ENCODE peak calls at places on chromosomes 13 and 19, in four cellular contexts. E is adrenal gland, G is left ventricle myocardium inferior, M is neuronal stem cell. Z is an unnamed sample. For H3K27me3, the result is how much of the 10 kb centered on the place peaks cover.

GRCh38 chr19:38168632-38169031 is 55.4 kb downstream of the DPF1 start:
- DNase-seq in E (no peak), G (no peak), M (no peak), Z (no peak)

GRCh38 chr13:24851546-24851945 is 87.6 kb downstream of the RNF17 start:
- DNase-seq in E (no peak), G (no peak), M (no peak), Z (no peak)

GRCh38 chr19:43651758-43652545 is 12.3 kb upstream of the CADM4 start:
- DNase-seq in E (peak), G (no peak), M (no peak), Z (peak)

GRCh38 chr19:32651729-32652140 is 23.2 kb downstream of the ANKRD27 start:
- DNase-seq in E (no peak), G (peak), M (peak), Z (no peak)

GRCh38 chr13:113179374-113180230 is 21.2 kb downstream of the PROZ start:
- DNase-seq in E (no peak), G (no peak), M (peak), Z (no peak)

GRCh38 chr19:5623397-5624153 is 692 bp downstream of the SAFB start:
- DNase-seq in E (no peak), G (no peak), M (no peak), Z (no peak)

GRCh38 chr19:55212447-55212846 is 3.1 kb upstream of the PTPRH start:
- DNase-seq in E (no peak), G (no peak), M (no peak), Z (no peak)

GRCh38 chr13:112954488-112955270 is 14.3 kb upstream of the MCF2L start:
- DNase-seq in E (no peak), G (no peak), M (no peak), Z (no peak)

GRCh38 chr19:51637362-51637978 is 7.3 kb upstream of the SIGLEC5 start:
- DNase-seq in E (no peak), G (no peak), M (no peak), Z (no peak)

GRCh38 chr19:4066176-4066606 is 508 bp downstream of the ZBTB7A start:
- DNase-seq in E (peak), G (peak), M (no peak), Z (no peak)

GRCh38 chr19:36255316-36255715 is 40.4 kb downstream of the ZNF146 start:
- DNase-seq in E (no peak), G (no peak), M (no peak), Z (no peak)

GRCh38 chr13:28984326-28984725 is 164.2 kb downstream of the MTUS2 start:
- DNase-seq in E (no peak), G (no peak), M (no peak), Z (no peak)

GRCh38 chr13:45592758-45593157 is 22.8 kb downstream of the ERICH6B start:
- DNase-seq in E (no peak), G (no peak), M (no peak), Z (no peak)

GRCh38 chr13:112635323-112635722 is 47.4 kb upstream of the TUBGCP3 start:
- DNase-seq in E (no peak), G (no peak), M (no peak), Z (no peak)

GRCh38 chr13:30256713-30257432 is 50.5 kb downstream of the KATNAL1 start:
- DNase-seq in E (no peak), G (no peak), M (no peak), Z (no peak)

GRCh38 chr19:4327252-4327876 is 11.3 kb downstream of the STAP2 start:
- DNase-seq in E (peak), G (peak), M (peak), Z (no peak)

GRCh38 chr19:47353307-47353712 is 4.2 kb downstream of the DHX34 start:
- DNase-seq in E (no peak), G (peak), M (no peak), Z (no peak)

GRCh38 chr13:45341799-45342584 is 1.0 kb upstream of the TPT1 start:
- DNase-seq in E (peak), G (peak), M (no peak), Z (no peak)

GRCh38 chr19:16588089-16588823 is 16.0 kb upstream of the SLC35E1 start:
- DNase-seq in E (peak), G (no peak), M (no peak), Z (peak)

GRCh38 chr13:30394798-30395191 is 27.5 kb upstream of the UBE2L5 start:
- DNase-seq in E (no peak), G (no peak), M (no peak), Z (no peak)

GRCh38 chr19:10230155-10230903 is 802 bp downstream of the S1PR2 start:
- DNase-seq in E (no peak), G (peak), M (peak), Z (peak)

DNA sequence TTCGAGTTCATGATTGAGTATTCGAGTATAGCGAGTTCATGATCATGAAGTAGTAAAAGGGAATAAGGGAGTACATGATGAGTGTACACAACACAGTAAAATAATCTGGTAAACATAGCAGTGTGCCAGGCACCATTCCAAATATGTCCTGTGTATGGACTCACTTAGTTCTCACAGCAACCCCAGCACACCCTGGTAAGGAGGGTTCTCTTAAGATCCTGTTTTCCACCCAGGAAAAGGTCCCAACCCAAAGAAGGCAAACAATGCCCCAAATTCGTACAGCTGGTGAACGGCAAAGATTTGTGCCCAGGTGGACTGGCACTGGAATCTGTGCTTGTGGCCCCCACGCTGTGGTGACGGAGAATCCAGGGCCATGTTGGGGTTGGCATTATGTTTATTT is 21.4 kb downstream of the HPN start:
- DNase-seq in E (no peak), G (no peak), M (no peak), Z (no peak)
- H3K27me3 ChIP-seq in E (under half), G (under half), M (under half), Z (under half)

GRCh38 chr13:101397742-101398141 is 18.6 kb downstream of the NALCN start:
- DNase-seq in E (no peak), G (no peak), M (no peak), Z (no peak)
- H3K4me3 ChIP-seq in E (no peak), G (no peak), M (no peak), Z (no peak)

DNA sequence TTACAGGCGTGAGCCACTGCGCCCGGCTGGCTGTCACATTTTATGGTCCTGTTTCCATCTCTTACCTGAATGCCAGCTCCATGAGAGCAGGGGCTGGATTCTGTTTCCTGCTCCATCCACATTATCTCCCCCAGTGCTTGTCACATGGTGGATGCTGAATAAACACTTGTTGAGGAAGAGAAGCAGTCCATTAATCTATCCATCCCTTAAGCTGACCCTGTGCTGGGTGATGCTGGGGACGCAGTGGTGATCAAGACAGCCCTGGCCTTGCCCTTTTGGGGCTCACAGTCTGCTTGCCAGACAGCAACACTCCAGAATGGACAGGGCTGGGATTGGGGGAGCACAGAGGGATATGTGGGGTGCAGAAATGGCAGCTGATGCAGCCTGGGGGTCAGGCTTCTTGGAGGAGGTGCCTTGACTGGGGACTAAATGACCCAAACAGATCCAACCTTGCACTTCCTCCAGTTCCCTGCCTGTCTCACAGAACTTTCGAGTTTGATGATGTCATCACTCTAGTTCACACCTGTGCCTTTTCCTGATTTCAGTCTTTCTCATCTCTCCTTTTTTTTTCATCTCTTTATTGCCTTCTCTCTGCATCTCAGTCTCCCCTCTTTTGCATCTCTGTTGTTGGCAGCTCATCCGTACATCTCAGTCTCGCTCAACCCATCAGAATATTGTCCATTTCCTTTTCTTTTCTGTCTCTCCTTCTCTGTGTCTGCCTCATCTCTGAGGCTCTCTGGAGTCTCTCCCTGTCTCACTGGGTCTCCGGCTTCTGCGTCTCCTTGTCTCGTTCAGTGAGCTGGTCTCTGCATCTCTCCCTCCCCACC is 4.6 kb downstream of the IRF2BP1 start:
- DNase-seq in E (no peak), G (no peak), M (no peak), Z (no peak)
- H3K27ac ChIP-seq in E (no peak), G (no peak), M (no peak), Z (no peak)

GRCh38 chr19:2302319-2303208 is 5.4 kb downstream of the LINGO3 start:
- DNase-seq in E (peak), G (peak), M (peak), Z (no peak)
- H3K27me3 ChIP-seq in E (under half), G (half or more), M (under half), Z (under half)

GRCh38 chr13:41985788-41986508 is 25.0 kb upstream of the VWA8 start:
- DNase-seq in E (no peak), G (no peak), M (no peak), Z (no peak)

GRCh38 chr13:41991936-41992335 is 31.0 kb upstream of the VWA8 start:
- DNase-seq in E (no peak), G (no peak), M (no peak), Z (no peak)

GRCh38 chr13:41988244-41988643 is 27.3 kb upstream of the VWA8 start:
- DNase-seq in E (no peak), G (no peak), M (no peak), Z (no peak)
- H3K4me3 ChIP-seq in E (no peak), G (no peak), M (no peak), Z (no peak)

GRCh38 chr13:101611491-101612475 is 159.3 kb downstream of the ITGBL1 start:
- DNase-seq in E (no peak), G (no peak), M (no peak), Z (no peak)
- H3K27ac ChIP-seq in E (no peak), G (no peak), M (no peak), Z (no peak)

DNA sequence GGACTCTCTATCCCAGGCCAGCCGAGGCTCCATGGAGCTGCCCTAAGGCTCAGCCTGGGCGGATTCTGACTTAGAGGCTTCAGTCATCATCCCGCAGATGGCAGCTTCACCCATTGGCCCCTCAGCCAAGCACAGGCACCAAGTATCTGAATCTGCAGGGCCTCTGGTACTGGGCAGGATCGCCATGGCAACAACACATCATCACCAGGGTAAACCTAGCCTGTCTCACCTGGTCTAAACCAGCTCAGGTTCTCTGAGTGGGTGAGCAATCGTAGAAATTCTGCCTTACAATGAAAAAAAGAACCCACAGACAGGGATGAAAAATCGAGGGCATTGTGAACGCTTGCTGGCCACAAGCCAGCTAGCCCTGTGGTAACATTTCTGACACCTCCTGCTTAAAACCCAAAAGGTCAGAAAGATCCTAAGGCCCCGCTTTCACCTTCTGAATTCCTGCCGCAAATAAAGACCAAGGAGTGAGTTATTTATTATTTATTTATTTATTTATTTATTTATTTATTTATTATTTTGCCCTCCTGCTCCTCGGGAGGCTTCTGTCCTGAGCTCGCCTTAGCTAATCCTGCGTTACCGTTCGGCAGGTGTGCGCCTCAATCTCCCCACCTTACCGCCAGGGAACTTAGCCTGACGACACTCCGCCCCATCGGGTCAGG is 12.0 kb upstream of the CEACAM21 start:
- DNase-seq in E (no peak), G (no peak), M (no peak), Z (no peak)
- H3K27me3 ChIP-seq in E (under half), G (half or more), M (under half), Z (half or more)

GRCh38 chr13:27789495-27790303 is 2.6 kb upstream of the GSX1 start:
- DNase-seq in E (no peak), G (no peak), M (no peak), Z (no peak)
- H3K4me3 ChIP-seq in E (no peak), G (peak), M (peak), Z (no peak)

GRCh38 chr13:51620165-51620983 is 36.1 kb downstream of the WDFY2 start:
- DNase-seq in E (no peak), G (peak), M (no peak), Z (no peak)
- H3K27ac ChIP-seq in E (no peak), G (peak), M (no peak), Z (no peak)

DNA sequence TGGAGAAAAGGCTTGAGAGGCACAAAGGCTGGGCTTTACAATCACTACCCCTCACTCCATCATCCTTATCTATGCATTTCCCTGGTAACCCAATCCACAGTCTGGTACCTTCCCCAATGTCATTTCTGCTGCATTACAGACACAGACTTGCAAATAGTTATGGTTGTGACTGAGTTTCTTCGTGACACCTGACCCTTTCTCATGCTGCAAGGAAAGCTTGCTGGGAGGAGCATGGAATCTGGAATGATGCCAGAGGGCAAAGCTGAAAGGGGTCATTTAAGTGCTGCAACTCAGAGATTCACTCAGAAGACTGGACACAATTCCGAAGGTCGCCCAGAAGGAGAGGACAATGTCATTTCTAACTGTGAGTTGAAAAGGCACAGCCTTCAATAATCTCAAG is at the start of gene LGALS16:
- DNase-seq in E (no peak), G (no peak), M (no peak), Z (no peak)
- H3K27me3 ChIP-seq in E (under half), G (under half), M (under half), Z (under half)

Z was measured in WERI-Rb-1.